ENCODE peak calls at places on chromosome 18, in four cellular contexts. K is endodermal cell, O is ovary, H is uterus. R is an unnamed sample. For H3K4me1, the result is how much of the 10 kb centered on the place peaks cover.

GRCh38 chr18:58042826-58043362 is 1.1 kb upstream of the NEDD4L start:
- DNase-seq in K (no peak), O (no peak), H (no peak), R (no peak)

GRCh38 chr18:8982416-8983183 is 119.9 kb upstream of the NDUFV2 start:
- DNase-seq in K (peak), O (no peak), H (no peak), R (no peak)

GRCh38 chr18:8130089-8130488 is 479.1 kb upstream of the RAB12 start:
- DNase-seq in K (no peak), O (no peak), H (no peak), R (no peak)

GRCh38 chr18:75581336-75582121 is 154.0 kb upstream of the SMIM21 start:
- DNase-seq in K (no peak), O (no peak), H (no peak), R (no peak)

GRCh38 chr18:23092121-23092520 is 43.2 kb upstream of the CABLES1 start:
- DNase-seq in K (no peak), O (no peak), H (no peak), R (no peak)

GRCh38 chr18:74795766-74796165 is 198.1 kb downstream of the ZNF407 start:
- DNase-seq in K (no peak), O (no peak), H (no peak), R (no peak)

GRCh38 chr18:10045296-10045891 is 131.6 kb downstream of the VAPA start:
- DNase-seq in K (peak), O (no peak), H (no peak), R (no peak)

GRCh38 chr18:34311468-34311867 is 86.8 kb upstream of the NOL4 start:
- DNase-seq in K (no peak), O (no peak), H (no peak), R (no peak)

GRCh38 chr18:62721837-62722795 is 6.8 kb downstream of the PHLPP1 start:
- DNase-seq in K (no peak), O (no peak), H (no peak), R (no peak)

GRCh38 chr18:47800756-47801155 is 129.7 kb downstream of the SMAD2 start:
- DNase-seq in K (no peak), O (no peak), H (no peak), R (no peak)

GRCh38 chr18:8121942-8122480 is 487.2 kb upstream of the RAB12 start:
- DNase-seq in K (peak), O (no peak), H (no peak), R (no peak)

GRCh38 chr18:67924656-67925055 is 408.1 kb upstream of the DSEL start:
- DNase-seq in K (no peak), O (no peak), H (no peak), R (no peak)

GRCh38 chr18:46408334-46408987 is 248.6 kb downstream of the LOXHD1 start:
- DNase-seq in K (peak), O (no peak), H (no peak), R (peak)

GRCh38 chr18:57447154-57447621 is 12.0 kb downstream of the ONECUT2 start:
- DNase-seq in K (peak), O (no peak), H (no peak), R (no peak)

GRCh38 chr18:80037300-80037699 is 3.1 kb downstream of the RBFA start:
- DNase-seq in K (no peak), O (no peak), H (no peak), R (no peak)

GRCh38 chr18:42437646-42438045 is 482.6 kb downstream of the PIK3C3 start:
- DNase-seq in K (no peak), O (no peak), H (no peak), R (no peak)

GRCh38 chr18:76395609-76396008 is 99.4 kb downstream of the ZNF516 start:
- DNase-seq in K (no peak), O (no peak), H (no peak), R (no peak)

GRCh38 chr18:62521082-62521481 is 1.7 kb upstream of the ZCCHC2 start:
- DNase-seq in K (no peak), O (no peak), H (no peak), R (no peak)

GRCh38 chr18:57901819-57902600 is 98.9 kb upstream of the ATP8B1 start:
- DNase-seq in K (no peak), O (no peak), H (no peak), R (no peak)

GRCh38 chr18:79405781-79406575 is 10.2 kb downstream of the NFATC1 start:
- DNase-seq in K (no peak), O (peak), H (no peak), R (peak)

GRCh38 chr18:46842583-46842982 is 74.7 kb downstream of the PIAS2 start:
- DNase-seq in K (no peak), O (no peak), H (no peak), R (no peak)

GRCh38 chr18:56124186-56124585 is 514.2 kb downstream of the TXNL1 start:
- DNase-seq in K (no peak), O (no peak), H (no peak), R (no peak)

GRCh38 chr18:9231852-9232476 is 95.4 kb downstream of the ANKRD12 start:
- DNase-seq in K (no peak), O (no peak), H (no peak), R (no peak)

GRCh38 chr18:31233550-31234306 is 71.1 kb upstream of the DSC1 start:
- DNase-seq in K (no peak), O (no peak), H (no peak), R (no peak)
- H3K4me3 ChIP-seq in K (no peak), O (no peak), H (no peak), R (no peak)

GRCh38 chr18:13564579-13564978 is 161.8 kb downstream of the FAM210A start:
- DNase-seq in K (no peak), O (no peak), H (no peak), R (no peak)

GRCh38 chr18:13563390-13563805 is 163.0 kb downstream of the FAM210A start:
- DNase-seq in K (no peak), O (no peak), H (no peak), R (no peak)

GRCh38 chr18:13566941-13567762 is 159.2 kb downstream of the FAM210A start:
- DNase-seq in K (no peak), O (no peak), H (no peak), R (peak)

GRCh38 chr18:13562494-13563029 is 163.8 kb downstream of the FAM210A start:
- DNase-seq in K (no peak), O (no peak), H (no peak), R (no peak)

GRCh38 chr18:13565228-13565627 is 161.1 kb downstream of the FAM210A start:
- DNase-seq in K (no peak), O (no peak), H (no peak), R (no peak)
- H3K4me1 ChIP-seq in K (under half), O (under half), H (under half), R (under half)

DNA sequence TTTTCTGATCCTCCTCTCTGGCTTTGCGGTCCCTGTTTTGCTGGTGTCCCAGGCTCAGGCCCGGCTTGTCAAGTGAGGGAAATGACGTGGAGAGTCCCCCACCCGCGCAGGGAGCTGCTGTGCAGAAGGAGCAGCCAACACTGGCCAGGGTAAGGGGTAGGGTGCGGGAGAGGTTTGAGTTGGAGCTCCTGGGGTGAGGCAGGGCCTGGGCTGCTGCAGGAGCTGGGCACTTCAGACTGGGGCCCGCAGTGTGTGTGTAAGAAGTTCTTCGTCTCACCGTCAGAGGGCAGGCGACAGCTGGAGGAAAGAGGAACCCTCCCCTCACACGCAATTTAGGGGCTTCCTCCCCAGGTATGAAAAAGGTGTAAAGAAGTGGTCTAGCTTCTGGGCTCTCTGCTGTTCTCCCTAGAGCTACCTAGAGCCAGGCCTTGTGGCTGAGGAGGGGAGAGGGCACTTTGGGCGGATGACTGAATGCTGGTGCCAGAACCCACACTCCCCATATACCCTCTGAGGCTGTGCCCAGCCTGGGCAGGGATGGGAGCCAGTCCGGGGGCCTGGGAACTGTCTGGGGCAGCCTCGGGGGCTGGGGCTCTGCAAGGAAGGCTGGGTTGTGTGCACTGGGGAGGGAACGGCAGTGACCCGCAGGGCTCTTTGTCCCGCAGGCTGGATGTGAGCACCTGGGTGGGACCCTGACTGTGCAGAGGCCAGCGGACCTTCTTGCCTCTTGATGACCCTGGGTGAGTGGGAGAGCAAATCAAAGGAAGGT is 11.8 kb downstream of the CELF4 start:
- DNase-seq in K (peak), O (no peak), H (no peak), R (peak)
- H3K4me3 ChIP-seq in K (no peak), O (no peak), H (no peak), R (no peak)

DNA sequence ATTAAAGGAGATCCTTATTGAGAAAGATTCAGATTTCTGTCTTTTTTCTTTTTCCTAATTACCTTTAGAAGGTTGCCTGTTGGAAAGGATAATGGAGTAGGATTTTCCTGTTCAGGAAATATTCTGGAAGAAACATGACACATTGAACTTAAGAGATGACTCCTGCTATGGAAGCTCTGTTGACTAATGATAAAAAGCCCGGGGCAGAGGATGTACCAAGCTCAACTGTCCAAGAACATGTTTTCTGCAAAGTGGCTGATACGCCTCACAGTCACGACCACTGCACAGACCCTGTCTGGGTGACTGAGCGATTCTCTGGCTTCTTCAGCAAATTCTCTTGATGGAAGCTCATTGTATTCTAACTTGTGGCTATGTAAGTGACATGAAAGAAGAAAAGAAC is 86.2 kb upstream of the THOC1 start:
- DNase-seq in K (no peak), O (no peak), H (no peak), R (no peak)
- H3K4me1 ChIP-seq in K (under half), O (under half), H (under half), R (under half)

GRCh38 chr18:48938827-48939367 is 11.9 kb downstream of the SMAD7 start:
- DNase-seq in K (no peak), O (no peak), H (no peak), R (no peak)
- H3K4me3 ChIP-seq in K (no peak), O (peak), H (peak), R (no peak)

DNA sequence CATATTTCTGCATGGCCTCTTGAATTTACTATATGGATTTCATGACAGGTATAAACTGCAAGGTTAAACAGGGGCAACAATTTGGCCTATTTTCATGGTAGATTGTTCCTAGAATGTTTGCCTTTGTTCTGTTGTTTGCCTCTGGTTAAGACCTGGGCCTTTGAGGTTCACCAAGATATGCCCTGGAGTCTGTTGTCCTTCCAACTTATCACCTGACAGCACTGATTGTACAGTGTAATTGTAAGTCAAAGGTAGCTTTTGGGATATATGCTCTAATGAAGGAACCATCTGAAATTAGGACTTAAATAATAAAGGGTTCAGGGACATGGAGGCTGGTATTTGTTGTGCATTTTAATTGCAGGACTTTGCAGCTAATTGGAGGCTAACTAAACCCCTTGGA is 771.1 kb upstream of the LINC00305 start:
- DNase-seq in K (no peak), O (no peak), H (no peak), R (no peak)
- H3K4me1 ChIP-seq in K (under half), O (under half), H (under half), R (under half)

GRCh38 chr18:49024408-49024807 is 73.6 kb upstream of the SMAD7 start:
- DNase-seq in K (no peak), O (no peak), H (no peak), R (no peak)

GRCh38 chr18:49023938-49024341 is 73.2 kb upstream of the SMAD7 start:
- DNase-seq in K (peak), O (no peak), H (no peak), R (no peak)

GRCh38 chr18:49024808-49025361 is 74.1 kb upstream of the SMAD7 start:
- DNase-seq in K (peak), O (peak), H (no peak), R (peak)

GRCh38 chr18:49022311-49023280 is 71.8 kb upstream of the SMAD7 start:
- DNase-seq in K (peak), O (peak), H (no peak), R (no peak)

DNA sequence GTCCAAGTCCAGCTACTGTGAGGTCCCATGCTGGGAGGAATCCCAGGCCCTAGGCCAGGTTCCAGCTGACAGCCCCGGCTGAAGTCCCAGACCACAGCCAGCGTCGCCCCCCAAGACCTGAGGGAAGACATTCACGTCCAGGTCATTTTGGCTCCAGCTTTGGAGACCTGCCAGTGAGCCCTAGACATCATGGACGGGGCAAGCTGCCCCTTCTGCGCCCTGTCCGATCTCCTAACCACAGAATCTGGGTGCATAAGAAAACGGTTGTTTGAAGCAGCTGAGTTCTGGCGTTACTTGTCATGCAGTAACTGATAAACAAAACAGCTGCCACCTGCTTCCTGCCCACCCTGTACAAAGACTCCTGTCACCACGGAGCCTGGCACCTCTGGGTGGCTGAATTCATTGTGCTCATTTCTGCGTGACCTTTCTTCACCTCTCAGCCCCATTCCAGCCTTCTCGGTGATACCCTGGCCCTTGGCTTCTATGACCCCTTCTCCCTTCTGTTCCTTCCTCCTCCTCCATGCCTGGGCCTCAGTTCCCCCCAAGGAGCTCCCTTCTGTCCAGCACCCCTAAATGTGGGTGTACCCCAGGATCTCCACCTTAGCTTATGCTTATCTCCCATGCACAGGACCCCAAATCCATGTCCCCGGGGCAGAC is 72.6 kb upstream of the SMAD7 start:
- DNase-seq in K (no peak), O (no peak), H (no peak), R (no peak)
- H3K4me3 ChIP-seq in K (no peak), O (no peak), H (no peak), R (no peak)

DNA sequence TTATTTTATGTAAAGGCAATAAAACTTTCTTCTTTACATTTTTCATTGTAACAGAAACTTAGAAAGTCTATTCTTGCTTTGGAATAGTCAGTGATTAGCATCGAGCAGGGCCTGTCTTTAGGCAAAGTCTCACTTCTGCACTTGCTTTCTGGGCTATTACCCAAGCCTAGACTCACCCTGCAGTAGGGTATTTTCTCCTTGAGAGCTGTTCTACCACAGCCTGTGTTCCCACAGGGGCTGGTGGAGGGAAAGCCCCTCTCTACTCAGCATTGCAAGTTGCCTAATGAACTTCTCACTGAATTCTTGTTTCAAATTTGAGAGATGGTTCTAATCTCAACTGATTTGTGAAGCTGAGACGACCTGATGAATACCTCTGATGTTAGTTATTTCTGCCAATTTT is 111.7 kb upstream of the KLHL14 start:
- DNase-seq in K (no peak), O (no peak), H (no peak), R (no peak)
- H3K4me1 ChIP-seq in K (under half), O (under half), H (under half), R (under half)

GRCh38 chr18:40534748-40535147 is 1420.3 kb upstream of the PIK3C3 start:
- DNase-seq in K (no peak), O (no peak), H (no peak), R (no peak)
- H3K4me3 ChIP-seq in K (no peak), O (no peak), H (no peak), R (no peak)

R was measured in aorta.